ENCODE peak calls at places on chromosomes 6 and 20, in seven cellular contexts. J, X, U, R, Q, E and I are unnamed samples.

GRCh38 chr6:37867756-37868446 is 48.4 kb downstream of the ZFAND3 start:
- DNase-seq in R (no peak), J (no peak), E (no peak), Q (no peak), U (no peak), X (no peak), I (no peak)

GRCh38 chr6:47419621-47420020 is 58.0 kb upstream of the CD2AP start:
- DNase-seq in X (no peak), R (peak), J (peak), Q (no peak), U (no peak), E (no peak), I (peak)

GRCh38 chr6:163711615-163712568 is 297.4 kb downstream of the QKI start:
- DNase-seq in U (no peak), X (peak), J (no peak), R (no peak), Q (peak), E (no peak), I (no peak)

GRCh38 chr6:87251725-87252124 is 70.7 kb upstream of the SMIM8 start:
- DNase-seq in U (no peak), Q (no peak), X (no peak), J (no peak), E (no peak), R (no peak), I (no peak)

GRCh38 chr6:30730611-30731435 is 10.7 kb downstream of the TUBB start:
- DNase-seq in U (peak), E (peak), X (peak), Q (peak), J (no peak), R (peak), I (peak)

GRCh38 chr6:162854734-162855191 is 127.0 kb downstream of the PACRG start:
- DNase-seq in E (no peak), J (peak), X (no peak), U (no peak), Q (no peak), R (no peak), I (no peak)

GRCh38 chr6:16153451-16153850 is 24.6 kb downstream of the MYLIP start:
- DNase-seq in R (no peak), Q (no peak), J (no peak), U (no peak), E (no peak), X (no peak), I (no peak)

GRCh38 chr20:54068966-54069365 is 1.4 kb downstream of the BCAS1 start:
- DNase-seq in E (no peak), Q (no peak), U (no peak), R (no peak), X (no peak), J (no peak), I (no peak)

GRCh38 chr6:165657325-165657680 is 5.7 kb downstream of the PDE10A start:
- DNase-seq in Q (no peak), J (no peak), X (no peak), R (no peak), E (no peak), U (no peak), I (no peak)

GRCh38 chr6:37624121-37624520 is 73.6 kb downstream of the MDGA1 start:
- DNase-seq in X (no peak), Q (no peak), U (peak), R (no peak), J (no peak), E (no peak), I (peak)

GRCh38 chr6:42228305-42228704 is 10.6 kb upstream of the MRPS10 start:
- DNase-seq in U (no peak), X (no peak), Q (no peak), E (no peak), R (no peak), J (no peak), I (no peak)

GRCh38 chr20:59014680-59015389 is 4.4 kb upstream of the TUBB1 start:
- DNase-seq in R (no peak), J (no peak), Q (no peak), E (no peak), X (no peak), U (no peak), I (no peak)

GRCh38 chr6:73610444-73611275 is 43.1 kb downstream of the SLC17A5 start:
- DNase-seq in Q (no peak), E (peak), U (peak), J (peak), R (peak), X (no peak), I (peak)

GRCh38 chr6:41209976-41210375 is 9.0 kb upstream of the TREML2 start:
- DNase-seq in E (no peak), X (no peak), J (no peak), U (no peak), R (no peak), Q (no peak), I (no peak)

GRCh38 chr20:51966296-51966971 is 164.1 kb upstream of the SALL4 start:
- DNase-seq in J (peak), X (no peak), Q (peak), U (peak), E (peak), R (peak), I (peak)

GRCh38 chr20:43457640-43458421 is at the start of gene SRSF6:
- DNase-seq in R (peak), E (peak), U (peak), J (peak), Q (peak), X (peak), I (peak)

GRCh38 chr20:3068986-3069900 is 2.2 kb upstream of the OXT start:
- DNase-seq in R (no peak), J (no peak), U (no peak), X (no peak), E (peak), Q (no peak), I (peak)
- TF ChIP-seq CTCF in R (peak), J (no peak), U (peak), X (no peak), E (no peak), Q (no peak), I (peak)

GRCh38 chr20:63380346-63380870 is 19.3 kb upstream of the CHRNA4 start:
- DNase-seq in E (no peak), U (no peak), R (no peak), Q (no peak), J (no peak), X (no peak), I (no peak)
- H3K4me3 ChIP-seq in E (no peak), U (no peak), R (no peak), Q (no peak), J (no peak), X (no peak), I (no peak)

GRCh38 chr20:24034820-24035219 is 46.2 kb upstream of the GGTLC1 start:
- DNase-seq in E (no peak), R (peak), Q (no peak), U (peak), X (no peak), J (no peak), I (peak)

GRCh38 chr20:24033560-24033959 is 45.0 kb upstream of the GGTLC1 start:
- DNase-seq in U (no peak), R (no peak), Q (no peak), J (no peak), E (no peak), X (no peak), I (no peak)

GRCh38 chr20:24040896-24041459 is 52.4 kb upstream of the GGTLC1 start:
- DNase-seq in X (no peak), E (no peak), J (no peak), Q (no peak), R (no peak), U (no peak), I (no peak)

GRCh38 chr20:24039196-24039595 is 50.6 kb upstream of the GGTLC1 start:
- DNase-seq in J (no peak), Q (no peak), R (no peak), U (no peak), E (no peak), X (no peak), I (no peak)
- TF ChIP-seq CTCF in J (no peak), Q (no peak), R (no peak), U (no peak), E (no peak), X (no peak), I (no peak)

GRCh38 chr6:17278289-17279061 is 2.7 kb upstream of the RBM24 start:
- DNase-seq in R (no peak), J (peak), Q (no peak), X (no peak), E (peak), U (peak), I (peak)
- H3K4me3 ChIP-seq in R (no peak), J (no peak), Q (no peak), X (no peak), E (no peak), U (no peak), I (no peak)